ENCODE peak calls at places on chromosomes 2 and 18, in four cellular contexts. R is HepG2, D is SK-N-SH, H is GM12878. A is an unnamed sample.

GRCh38 chr2:127187081-127187775 is 32.9 kb downstream of the CYP27C1 start:
- DNase-seq in R (no peak), D (no peak), H (no peak), A (no peak)

GRCh38 chr2:24382363-24383021 is 22.2 kb upstream of the ITSN2 start:
- DNase-seq in R (no peak), D (peak), H (no peak), A (peak)

GRCh38 chr2:29532451-29532850 is 388.9 kb downstream of the ALK start:
- DNase-seq in R (no peak), D (no peak), H (no peak), A (no peak)

GRCh38 chr2:145006957-145007672 is 487.2 kb upstream of the ZEB2 start:
- DNase-seq in R (no peak), D (no peak), H (no peak), A (no peak)

GRCh38 chr18:24003903-24004640 is 10.5 kb upstream of the TTC39C start:
- DNase-seq in R (no peak), D (no peak), H (no peak), A (no peak)

GRCh38 chr2:196677404-196677803 is 37.9 kb downstream of the CCDC150 start:
- DNase-seq in R (no peak), D (peak), H (no peak), A (no peak)

GRCh38 chr2:153497938-153498629 is 19.5 kb upstream of the RPRM start:
- DNase-seq in R (no peak), D (no peak), H (no peak), A (no peak)

GRCh38 chr18:25962176-25962575 is 128.2 kb downstream of the SS18 start:
- DNase-seq in R (no peak), D (no peak), H (no peak), A (no peak)

GRCh38 chr2:214809751-214810564 is 475 bp upstream of the BARD1 start:
- DNase-seq in R (peak), D (peak), H (peak), A (peak)

DNA sequence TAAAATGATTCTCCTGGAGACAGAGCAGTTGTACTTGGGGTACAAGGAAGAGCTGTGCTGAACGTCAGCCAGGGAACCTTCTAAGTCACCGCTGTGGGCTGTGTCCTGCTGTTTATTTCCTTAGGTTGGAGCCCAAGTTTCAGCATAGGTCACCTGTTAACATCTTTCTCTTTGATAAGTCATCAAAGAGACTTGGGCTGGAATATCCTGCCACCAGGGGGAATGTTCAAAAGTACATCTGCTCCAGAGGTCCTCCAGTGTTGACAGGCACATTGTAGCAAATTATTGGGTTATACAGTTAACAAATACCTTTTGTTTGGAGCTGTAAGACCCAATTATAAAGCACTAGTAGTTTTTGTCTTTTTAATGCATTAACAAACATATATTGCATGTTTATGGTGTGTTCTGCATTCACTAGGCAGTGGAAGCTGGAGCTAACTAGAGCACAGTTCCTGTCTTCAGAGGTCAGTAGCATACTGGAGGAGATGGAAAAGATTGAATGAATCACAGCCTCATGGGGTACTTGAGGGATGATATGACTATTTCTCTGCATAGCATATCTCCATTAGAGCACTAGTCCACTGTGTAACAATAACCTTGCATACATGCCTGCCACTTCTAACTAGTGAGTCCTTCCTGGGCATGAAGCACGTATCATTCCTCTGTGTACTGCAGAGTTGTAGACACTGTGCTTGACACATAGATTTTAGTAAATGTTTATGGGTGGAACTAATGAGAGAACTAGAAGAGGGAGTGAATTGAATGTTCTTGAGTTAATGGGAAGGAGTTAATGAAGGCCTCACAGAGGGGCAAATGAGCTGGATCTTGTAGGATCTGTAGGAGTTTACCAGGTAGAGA is 182.1 kb downstream of the AGAP1 start:
- DNase-seq in R (peak), D (no peak), H (no peak), A (no peak)
- TF ChIP-seq SMC3 in R (no peak), D (no peak), H (no peak), A (no peak)

GRCh38 chr2:55301277-55301676 is 32.2 kb upstream of the MTIF2 start:
- DNase-seq in R (no peak), D (no peak), H (no peak), A (no peak)

GRCh38 chr2:55296393-55296792 is 27.4 kb upstream of the MTIF2 start:
- DNase-seq in R (no peak), D (no peak), H (peak), A (no peak)

DNA sequence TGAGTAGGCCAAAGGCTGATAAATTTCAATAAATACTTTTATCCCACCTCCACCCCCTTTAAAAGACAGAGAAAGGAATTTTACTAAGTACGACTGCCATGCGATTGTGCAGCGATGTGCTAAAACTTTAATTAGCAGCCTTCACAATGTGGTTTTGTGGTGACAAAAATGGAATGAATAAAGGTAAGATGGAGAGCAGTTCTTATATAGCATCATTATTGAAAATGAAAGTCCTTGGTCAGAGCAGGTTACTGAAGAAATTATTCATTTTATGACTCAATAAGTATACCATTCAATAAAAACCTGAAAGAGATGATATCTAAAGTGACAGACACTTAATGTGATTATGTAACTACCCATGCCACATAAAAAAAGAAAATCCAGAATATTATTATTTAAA is 33.2 kb upstream of the MTIF2 start:
- DNase-seq in R (no peak), D (no peak), H (peak), A (no peak)
- TF ChIP-seq CHD2 in R (no peak), D (no peak), H (no peak), A (no peak)

GRCh38 chr2:241007111-241007510 is 8.7 kb downstream of the SNED1 start:
- DNase-seq in R (no peak), D (no peak), H (no peak), A (no peak)
- TF ChIP-seq JUND in R (no peak), D (no peak), H (no peak), A (no peak)

DNA sequence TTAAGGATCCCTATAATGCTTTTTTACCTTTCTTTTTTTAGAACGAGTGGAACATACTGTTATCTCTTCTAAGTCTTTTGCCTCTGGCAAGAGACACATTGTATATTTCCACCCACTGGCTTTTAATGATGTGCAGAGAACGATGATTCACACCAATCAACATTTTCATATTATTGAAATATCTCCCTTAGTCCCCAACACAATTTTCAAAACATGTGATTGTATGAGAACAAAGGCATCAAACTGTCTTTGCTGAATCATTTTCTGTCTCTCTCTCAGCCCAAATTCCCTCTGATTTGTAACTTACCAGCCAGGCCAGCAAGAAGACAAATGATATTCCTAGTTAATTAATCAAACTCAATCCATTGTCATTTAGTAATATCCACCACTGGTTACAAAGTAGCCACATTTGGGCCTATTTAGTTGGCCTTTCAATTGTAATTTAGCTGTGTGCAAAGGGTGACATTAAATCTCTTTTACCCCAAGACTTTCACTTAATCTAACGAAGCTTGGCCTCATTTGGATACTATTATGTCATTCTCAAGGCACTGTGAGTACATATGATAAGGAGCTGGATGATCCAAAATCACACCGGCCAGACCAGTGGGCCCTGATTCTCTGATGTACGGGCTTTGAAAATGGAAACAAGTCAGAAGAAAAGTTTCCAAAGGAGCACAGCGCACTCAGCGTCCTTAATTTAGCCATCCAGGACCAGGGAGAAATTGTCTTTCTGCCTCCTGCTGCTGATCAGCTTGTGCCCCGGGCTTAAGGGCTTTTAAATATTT is 185.1 kb downstream of the SCG2 start:
- DNase-seq in R (no peak), D (no peak), H (no peak), A (no peak)
- TF ChIP-seq SMC3 in R (no peak), D (no peak), H (no peak), A (no peak)